ENCODE peak calls at places on chromosome 6, in four cellular contexts. O, C, V and D are unnamed samples.

GRCh38 chr6:37438912-37439311 is 5.9 kb downstream of the CMTR1 start:
- DNase-seq in O (no peak), C (peak; percentile 41), V (no peak), D (no peak)

GRCh38 chr6:117613920-117614535 is 11.7 kb upstream of the GOPC start:
- DNase-seq in O (no peak), C (no peak), V (no peak), D (no peak)

GRCh38 chr6:96465321-96465903 is 56.2 kb upstream of the UFL1 start:
- DNase-seq in O (no peak), C (no peak), V (no peak), D (no peak)

GRCh38 chr6:148952147-148953041 is 205.6 kb downstream of the UST start:
- DNase-seq in O (no peak), C (peak; percentile 65), V (no peak), D (no peak)

GRCh38 chr6:160950507-160950906 is 41.1 kb upstream of the MAP3K4 start:
- DNase-seq in O (no peak), C (peak; percentile 44), V (peak; percentile 44), D (peak; percentile 39)

GRCh38 chr6:35895560-35895959 is 25.3 kb downstream of the SRPK1 start:
- DNase-seq in O (no peak), C (peak; percentile 12), V (no peak), D (no peak)

GRCh38 chr6:78810146-78810545 is 57.2 kb upstream of the IRAK1BP1 start:
- DNase-seq in O (no peak), C (peak; percentile 50), V (no peak), D (no peak)

GRCh38 chr6:23307516-23307915 is 738.1 kb downstream of the HDGFL1 start:
- DNase-seq in O (no peak), C (no peak), V (no peak), D (no peak)

GRCh38 chr6:156175971-156176421 is 601.2 kb upstream of the ARID1B start:
- DNase-seq in O (no peak), C (no peak), V (peak; percentile 75), D (no peak)

GRCh38 chr6:71205336-71205956 is 83.2 kb upstream of the OGFRL1 start:
- DNase-seq in O (no peak), C (peak; percentile 51), V (no peak), D (no peak)

GRCh38 chr6:1139155-1139890 is 172.6 kb upstream of the FOXQ1 start:
- DNase-seq in O (no peak), C (no peak), V (no peak), D (no peak)

GRCh38 chr6:83083476-83083875 is 16.0 kb downstream of the DOP1A start:
- DNase-seq in O (no peak), C (no peak), V (no peak), D (no peak)

GRCh38 chr6:100948381-100949133 is 67.4 kb upstream of the ASCC3 start:
- DNase-seq in O (no peak), C (peak; percentile 0), V (no peak), D (no peak)

GRCh38 chr6:70547313-70547712 is 19.4 kb upstream of the SDHAF4 start:
- DNase-seq in O (no peak), C (peak; percentile 37), V (no peak), D (no peak)

GRCh38 chr6:4345543-4345942 is 210.2 kb upstream of the ECI2 start:
- DNase-seq in O (no peak), C (no peak), V (peak; percentile 66), D (peak; percentile 84)

GRCh38 chr6:129050086-129050485 is 167.1 kb downstream of the LAMA2 start:
- DNase-seq in O (no peak), C (peak; percentile 32), V (no peak), D (no peak)

GRCh38 chr6:32522302-32523047 is 7.6 kb downstream of the HLA-DRB5 start:
- DNase-seq in O (no peak), C (no peak), V (no peak), D (no peak)

GRCh38 chr6:37582309-37582708 is 82.6 kb upstream of the CCDC167 start:
- DNase-seq in O (no peak), C (no peak), V (no peak), D (no peak)

GRCh38 chr6:32192608-32193039 is at the start of gene GPSM3:
- DNase-seq in O (peak; percentile 45), C (peak; percentile 36), V (peak; percentile 71), D (no peak)

GRCh38 chr6:105810105-105810921 is 275.8 kb upstream of the PRDM1 start:
- DNase-seq in O (peak; percentile 84), C (peak; percentile 91), V (peak; percentile 23), D (no peak)

GRCh38 chr6:157561929-157562810 is 181.2 kb downstream of the ZDHHC14 start:
- DNase-seq in O (no peak), C (no peak), V (no peak), D (peak; percentile 68)

GRCh38 chr6:2229039-2229438 is 16.4 kb downstream of the GMDS start:
- DNase-seq in O (no peak), C (no peak), V (no peak), D (peak; percentile 17)

GRCh38 chr6:121055572-121056163 is 278.6 kb downstream of the TBC1D32 start:
- DNase-seq in O (peak; percentile 56), C (peak; percentile 52), V (no peak), D (no peak)

GRCh38 chr6:130766239-130767144 is 60.7 kb upstream of the SMLR1 start:
- DNase-seq in O (no peak), C (peak; percentile 29), V (no peak), D (peak; percentile 72)

GRCh38 chr6:6614096-6614964 is 25.8 kb downstream of the LY86 start:
- DNase-seq in O (no peak), C (no peak), V (no peak), D (no peak)

GRCh38 chr6:77037439-77037838 is 425.9 kb downstream of the HTR1B start:
- DNase-seq in O (no peak), C (no peak), V (no peak), D (no peak)

GRCh38 chr6:107641500-107641931 is 151.6 kb downstream of the SOBP start:
- DNase-seq in O (no peak), C (no peak), V (peak; percentile 69), D (no peak)

GRCh38 chr6:157898169-157898568 is 75.1 kb downstream of the SNX9 start:
- DNase-seq in O (no peak), C (no peak), V (no peak), D (no peak)

GRCh38 chr6:136288566-136289326 is 900 bp downstream of the BCLAF1 start:
- DNase-seq in O (peak; percentile 57), C (peak; percentile 96), V (peak; percentile 84), D (peak; percentile 93)

GRCh38 chr6:105135056-105135455 is 44.8 kb downstream of the POPDC3 start:
- DNase-seq in O (no peak), C (peak; percentile 18), V (peak; percentile 9), D (no peak)

GRCh38 chr6:6712979-6713514 is 124.5 kb downstream of the LY86 start:
- DNase-seq in O (no peak), C (no peak), V (no peak), D (no peak)

GRCh38 chr6:138263963-138264362 is 45.7 kb upstream of the PBOV1 start:
- DNase-seq in O (no peak), C (no peak), V (no peak), D (no peak)

GRCh38 chr6:80969439-80969838 is 783.0 kb downstream of the TENT5A start:
- DNase-seq in O (no peak), C (peak; percentile 19), V (no peak), D (no peak)

GRCh38 chr6:20875369-20875963 is 341.2 kb downstream of the CDKAL1 start:
- DNase-seq in O (no peak), C (peak; percentile 45), V (no peak), D (no peak)

GRCh38 chr6:109628158-109629000 is 62.6 kb downstream of the AK9 start:
- DNase-seq in O (no peak), C (no peak), V (no peak), D (no peak)

DNA sequence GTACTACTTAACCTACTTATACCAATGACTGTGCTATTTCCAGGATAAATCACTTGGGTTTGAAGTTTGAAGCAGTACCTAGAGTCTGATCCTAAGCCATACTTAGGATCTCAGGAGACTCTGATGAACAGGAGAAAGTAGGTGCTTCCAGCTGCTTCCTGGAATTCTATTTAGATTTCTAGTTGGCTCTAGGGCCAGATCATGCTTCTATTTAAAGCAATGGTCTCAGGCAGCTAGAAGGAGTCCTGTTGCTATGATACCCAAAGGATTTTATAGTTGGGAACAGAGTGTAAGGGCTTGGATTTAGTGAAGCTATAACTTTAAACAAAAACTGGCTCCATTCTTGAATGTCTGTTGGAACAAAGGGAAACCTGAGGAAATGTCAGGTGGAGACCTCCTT is 52.4 kb upstream of the TINAG start:
- DNase-seq in O (no peak), C (peak; percentile 43), V (peak; percentile 21), D (no peak)
- H3K4me3 ChIP-seq in O (no peak overlapping the region), C (no peak overlapping the region), V (no peak overlapping the region), D (no peak overlapping the region)

DNA sequence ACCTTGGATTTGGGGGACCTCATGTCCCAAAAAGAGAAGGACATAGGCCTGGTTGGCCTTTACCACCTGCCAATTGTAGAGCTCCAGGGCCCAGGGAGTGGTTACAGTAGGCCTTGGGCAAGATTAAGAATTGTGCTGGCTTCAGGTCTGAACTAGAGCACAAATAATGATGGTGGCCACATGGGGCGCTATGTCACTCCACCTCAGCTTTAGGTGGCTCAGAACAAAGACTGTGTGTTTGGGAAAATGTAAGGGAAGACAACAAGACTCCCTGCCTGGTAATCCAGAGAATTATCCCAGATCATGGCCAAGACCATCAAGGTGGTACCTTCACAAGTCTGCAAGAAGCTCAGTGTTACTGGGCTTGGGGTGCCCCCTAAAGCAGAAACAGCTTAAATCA is 224.9 kb upstream of the OPRM1 start:
- DNase-seq in O (no peak), C (no peak), V (no peak), D (no peak)
- TF ChIP-seq CTCF in O (no peak), C (no peak), V (no peak), D (no peak)

GRCh38 chr6:125250511-125250910 is 51.3 kb downstream of the HDDC2 start:
- DNase-seq in O (no peak), C (no peak), V (no peak), D (no peak)
- H3K4me3 ChIP-seq in O (no peak overlapping the region), C (no peak overlapping the region), V (no peak overlapping the region), D (no peak overlapping the region)

GRCh38 chr6:99246602-99247001 is 102.9 kb downstream of the FAXC start:
- DNase-seq in O (no peak), C (no peak), V (no peak), D (no peak)

GRCh38 chr6:99241905-99242534 is 107.5 kb downstream of the FAXC start:
- DNase-seq in O (peak; percentile 14), C (peak; percentile 40), V (peak; percentile 16), D (no peak)
- TF ChIP-seq CTCF in O (peak; percentile 43), C (peak; percentile 42), V (peak; percentile 41), D (no peak)

GRCh38 chr6:18391018-18391417 is 3.9 kb downstream of the RNF144B start:
- DNase-seq in O (no peak), C (no peak), V (no peak), D (no peak)
- H3K4me3 ChIP-seq in O (no peak overlapping the region), C (no peak overlapping the region), V (peak overlapping the region; percentile 78), D (no peak overlapping the region)

GRCh38 chr6:14732845-14733757 is 512.8 kb upstream of the JARID2 start:
- DNase-seq in O (no peak), C (peak; percentile 79), V (no peak), D (no peak)
- TF ChIP-seq CTCF in O (no peak), C (no peak), V (no peak), D (no peak)

GRCh38 chr6:73045609-73046008 is 179.7 kb downstream of the KHDC1L start:
- DNase-seq in O (no peak), C (no peak), V (no peak), D (no peak)
- H3K4me3 ChIP-seq in O (no peak overlapping the region), C (no peak overlapping the region), V (no peak overlapping the region), D (no peak overlapping the region)